ENCODE peak calls at places on chromosomes 7 and 10, in four cellular contexts. Y, P, X and F are unnamed samples.

GRCh38 chr10:23419657-23420319 is 19.1 kb upstream of the OTUD1 start:
- DNase-seq in Y (no peak), P (no peak), X (no peak), F (no peak)

GRCh38 chr7:26860361-26860760 is 4.0 kb downstream of the SKAP2 start:
- DNase-seq in Y (peak; percentile 68), X (no peak), P (no peak), F (no peak)

GRCh38 chr7:99558306-99559275 is at the start of gene ZNF655:
- DNase-seq in Y (peak; percentile 98), P (peak; percentile 94), X (peak; percentile 81), F (peak; percentile 58)

GRCh38 chr10:75994332-75995040 is 563.1 kb downstream of the LRMDA start:
- DNase-seq in Y (no peak), P (no peak), X (no peak), F (no peak)

GRCh38 chr7:97871659-97872024 is 566 bp downstream of the ASNS start:
- DNase-seq in X (no peak), Y (peak; percentile 20), P (peak; percentile 58), F (no peak)

GRCh38 chr7:141915565-141915964 is 634 bp upstream of the OR9A4 start:
- DNase-seq in Y (no peak), X (no peak), P (no peak), F (no peak)

GRCh38 chr10:101668566-101668965 is 26.4 kb downstream of the FBXW4 start:
- DNase-seq in X (no peak), P (no peak), Y (no peak), F (no peak)

GRCh38 chr10:29728541-29729049 is 93.8 kb upstream of the SVIL start:
- DNase-seq in X (no peak), Y (no peak), P (no peak), F (no peak)

GRCh38 chr10:23194471-23194965 is 2.4 kb downstream of the PTF1A start:
- DNase-seq in X (no peak), Y (no peak), P (no peak), F (no peak)

GRCh38 chr10:35552622-35553342 is 52.4 kb upstream of the GJD4 start:
- DNase-seq in X (no peak), P (no peak), Y (peak; percentile 10), F (no peak)

GRCh38 chr10:101091546-101092290 is 29.9 kb downstream of the KAZALD1 start:
- DNase-seq in X (no peak), P (no peak), Y (peak; percentile 55), F (no peak)

GRCh38 chr10:70106958-70107791 is 25.4 kb downstream of the AIFM2 start:
- DNase-seq in Y (peak; percentile 11), X (no peak), P (no peak), F (no peak)

GRCh38 chr7:116034411-116034810 is 3.8 kb upstream of the TFEC start:
- DNase-seq in X (no peak), Y (no peak), P (no peak), F (no peak)

GRCh38 chr10:23530079-23530478 is 91.2 kb downstream of the OTUD1 start:
- DNase-seq in Y (no peak), P (no peak), X (no peak), F (no peak)

GRCh38 chr10:132798876-132799275 is 12.9 kb upstream of the NKX6-2 start:
- DNase-seq in Y (no peak), P (no peak), X (no peak), F (no peak)

GRCh38 chr7:27104244-27105149 is 2.0 kb upstream of the HOXA2 start:
- DNase-seq in X (no peak), Y (no peak), P (peak; percentile 55), F (no peak)

GRCh38 chr10:5895804-5896203 is 5.8 kb downstream of the FBH1 start:
- DNase-seq in Y (no peak), X (no peak), P (no peak), F (no peak)

GRCh38 chr10:107619124-107619523 is 454.6 kb upstream of the SORCS1 start:
- DNase-seq in Y (no peak), X (no peak), P (no peak), F (no peak)

GRCh38 chr10:69455009-69455763 is 3.9 kb downstream of the TSPAN15 start:
- DNase-seq in P (no peak), Y (no peak), X (no peak), F (no peak)

GRCh38 chr7:115707236-115707635 is 323.3 kb downstream of the TFEC start:
- DNase-seq in Y (peak; percentile 65), X (no peak), P (no peak), F (no peak)

GRCh38 chr7:141698247-141699015 is 3.5 kb downstream of the DENND11 start:
- DNase-seq in X (no peak), P (no peak), Y (no peak), F (no peak)

GRCh38 chr7:22083711-22084289 is 138.1 kb upstream of the CDCA7L start:
- DNase-seq in P (no peak), X (no peak), Y (no peak), F (no peak)

GRCh38 chr10:102906507-102906906 is 11.6 kb upstream of the CNNM2 start:
- DNase-seq in X (no peak), Y (no peak), P (no peak), F (no peak)

GRCh38 chr7:88310950-88311674 is 4.4 kb upstream of the STEAP4 start:
- DNase-seq in P (no peak), X (no peak), Y (no peak), F (no peak)

GRCh38 chr7:115585015-115585655 is 445.4 kb downstream of the TFEC start:
- DNase-seq in P (no peak), X (no peak), Y (no peak), F (no peak)

GRCh38 chr7:78014401-78014800 is 215.8 kb downstream of the PHTF2 start:
- DNase-seq in X (no peak), Y (no peak), P (no peak), F (no peak)

GRCh38 chr7:74263399-74264120 is 9.4 kb upstream of the RFC2 start:
- DNase-seq in P (no peak), Y (no peak), X (no peak), F (no peak)

GRCh38 chr7:155490697-155491628 is 33.0 kb downstream of the EN2 start:
- DNase-seq in X (no peak), P (peak; percentile 72), Y (no peak), F (no peak)

GRCh38 chr7:66321283-66321682 is 116.1 kb downstream of the TPST1 start:
- DNase-seq in P (no peak), Y (no peak), X (no peak), F (no peak)

GRCh38 chr10:72063703-72064391 is 24.5 kb downstream of the SPOCK2 start:
- DNase-seq in Y (no peak), P (no peak), X (no peak), F (no peak)

GRCh38 chr7:142750321-142750938 is 1.2 kb downstream of the PRSS1 start:
- DNase-seq in Y (no peak), X (no peak), P (no peak), F (no peak)

GRCh38 chr10:85658518-85658917 is 708.1 kb downstream of the GRID1 start:
- DNase-seq in P (no peak), X (no peak), Y (no peak), F (no peak)

GRCh38 chr10:121593676-121594075 is 4.6 kb downstream of the FGFR2 start:
- DNase-seq in Y (no peak), X (no peak), P (no peak), F (no peak)